ENCODE peak calls at places on chromosomes 11 and 22, in nine cellular contexts. J, N, Q, C, Z, G, K, M and O are unnamed samples.

GRCh38 chr11:93537022-93537421 is 6.2 kb downstream of the SMCO4 start:
- DNase-seq in K (no peak), G (no peak), C (no peak), Q (no peak), M (no peak), Z (no peak), J (no peak), N (no peak), O (peak; percentile 52)

GRCh38 chr11:3191586-3192324 is 26.6 kb upstream of the OSBPL5 start:
- DNase-seq in M (no peak), J (no peak), C (no peak), Q (no peak), K (no peak), Z (no peak), N (peak; percentile 39), G (no peak), O (peak; percentile 15)

GRCh38 chr11:32438883-32439487 is 3.6 kb upstream of the WT1 start:
- DNase-seq in Q (no peak), G (no peak), C (no peak), M (peak; percentile 58), Z (no peak), N (no peak), K (no peak), J (no peak), O (peak; percentile 74)

GRCh38 chr11:57248780-57249383 is 11.8 kb upstream of the APLNR start:
- DNase-seq in J (peak; percentile 51), Q (no peak), N (no peak), G (peak; percentile 27), Z (no peak), M (peak; percentile 83), C (peak; percentile 68), K (no peak), O (peak; percentile 81)

GRCh38 chr11:33696931-33697638 is 3.5 kb downstream of the C11orf91 start:
- DNase-seq in Z (no peak), Q (no peak), N (no peak), C (no peak), J (no peak), G (no peak), M (no peak), K (no peak), O (no peak)

GRCh38 chr11:12160231-12160630 is 49.8 kb downstream of the MICAL2 start:
- DNase-seq in C (no peak), N (no peak), Z (no peak), Q (no peak), J (no peak), M (no peak), G (no peak), K (no peak), O (no peak)

GRCh38 chr11:13290221-13290980 is 12.8 kb downstream of the BMAL1 start:
- DNase-seq in J (no peak), M (no peak), G (no peak), Z (no peak), N (no peak), K (no peak), C (no peak), Q (no peak), O (no peak)

GRCh38 chr11:99281331-99281730 is 260.6 kb downstream of the CNTN5 start:
- DNase-seq in Q (no peak), G (no peak), Z (no peak), C (no peak), N (no peak), K (no peak), M (no peak), J (no peak), O (no peak)

GRCh38 chr11:3157381-3158130 is 7.6 kb downstream of the OSBPL5 start:
- DNase-seq in G (no peak), N (peak; percentile 76), C (no peak), J (peak; percentile 49), K (no peak), Q (no peak), Z (no peak), M (no peak), O (peak; percentile 40)

GRCh38 chr11:37952035-37952434 is 1354.0 kb upstream of the RAG2 start:
- DNase-seq in N (no peak), Q (no peak), G (no peak), K (no peak), J (no peak), M (peak; percentile 15), Z (no peak), C (no peak), O (no peak)

GRCh38 chr11:125123947-125124633 is 12.7 kb upstream of the TMEM218 start:
- DNase-seq in J (peak; percentile 74), C (peak; percentile 60), M (peak; percentile 66), G (peak; percentile 86), Z (peak; percentile 16), Q (no peak), K (no peak), N (no peak), O (peak; percentile 70)

GRCh38 chr11:20327377-20327776 is 36.1 kb upstream of the HTATIP2 start:
- DNase-seq in C (no peak), N (no peak), Q (no peak), K (no peak), G (no peak), M (no peak), Z (no peak), J (no peak), O (no peak)

GRCh38 chr11:23520226-23520960 is 660.1 kb upstream of the CCDC179 start:
- DNase-seq in J (no peak), Z (no peak), Q (no peak), C (no peak), K (no peak), G (no peak), M (no peak), N (peak; percentile 40), O (no peak)

GRCh38 chr11:120527111-120527748 is 15.7 kb downstream of the GRIK4 start:
- DNase-seq in J (no peak), Q (no peak), M (peak; percentile 53), N (peak; percentile 75), Z (no peak), K (no peak), C (peak; percentile 53), G (no peak), O (peak; percentile 91)

GRCh38 chr11:442611-443081 is 835 bp upstream of the ANO9 start:
- DNase-seq in K (no peak), G (no peak), J (peak; percentile 43), M (no peak), Z (no peak), N (peak; percentile 73), C (no peak), Q (no peak), O (no peak)

GRCh38 chr11:24872912-24873311 is 376.1 kb downstream of the LUZP2 start:
- DNase-seq in G (no peak), Q (no peak), J (no peak), K (no peak), M (peak; percentile 1), C (no peak), Z (no peak), N (no peak), O (no peak)

GRCh38 chr11:73203322-73203721 is 14.8 kb upstream of the P2RY2 start:
- DNase-seq in Z (no peak), C (no peak), Q (no peak), K (no peak), J (no peak), G (no peak), M (no peak), N (no peak), O (no peak)

GRCh38 chr11:127340438-127340837 is 339.9 kb upstream of the KIRREL3 start:
- DNase-seq in Z (no peak), M (no peak), C (no peak), J (no peak), Q (no peak), K (no peak), G (no peak), N (no peak), O (no peak)

GRCh38 chr22:23754980-23755636 is 883 bp upstream of the VPREB3 start:
- DNase-seq in C (no peak), M (peak; percentile 41), J (no peak), Q (no peak), N (no peak), Z (no peak), K (no peak), G (no peak), O (no peak)

GRCh38 chr11:98561216-98561615 is 459.5 kb upstream of the CNTN5 start:
- DNase-seq in Q (no peak), K (no peak), Z (no peak), N (no peak), M (no peak), J (no peak), C (no peak), G (no peak), O (no peak)

GRCh38 chr22:25672685-25673084 is 69.3 kb upstream of the MYO18B start:
- DNase-seq in K (no peak), Q (no peak), M (peak; percentile 15), C (peak; percentile 73), G (no peak), J (no peak), Z (no peak), N (no peak), O (no peak)

GRCh38 chr11:75469785-75470405 is 36.9 kb upstream of the KLHL35 start:
- DNase-seq in Q (no peak), N (no peak), J (no peak), K (no peak), Z (no peak), C (no peak), M (no peak), G (no peak), O (no peak)

GRCh38 chr11:66915866-66916265 is 42.3 kb downstream of the PC start:
- DNase-seq in G (no peak), M (no peak), Z (no peak), Q (no peak), K (no peak), N (no peak), J (no peak), C (no peak), O (no peak)
- H3K36me3 ChIP-seq in G (no peaks in the 10 kb centered on the region), M (no peaks in the 10 kb centered on the region), Z (no peaks in the 10 kb centered on the region), Q (no peaks in the 10 kb centered on the region), K (peaks cover 2% of the 10 kb centered on the region), N (no peaks in the 10 kb centered on the region), J (no peaks in the 10 kb centered on the region), C (no peaks in the 10 kb centered on the region), O (no peaks in the 10 kb centered on the region)

GRCh38 chr11:58530236-58530635 is 22.3 kb upstream of the OR5B21 start:
- DNase-seq in J (no peak), M (no peak), G (no peak), Q (no peak), K (no peak), Z (peak; percentile 64), N (no peak), C (no peak), O (no peak)
- H3K36me3 ChIP-seq in J (peaks cover 54% of the 10 kb centered on the region), M (no peaks in the 10 kb centered on the region), G (no peaks in the 10 kb centered on the region), Q (peaks cover 22% of the 10 kb centered on the region), K (peaks cover 8% of the 10 kb centered on the region), Z (peaks cover 10% of the 10 kb centered on the region), N (peaks cover 56% of the 10 kb centered on the region), C (no peaks in the 10 kb centered on the region), O (no peaks in the 10 kb centered on the region)

GRCh38 chr11:72061739-72062396 is 18.5 kb downstream of the NUMA1 start:
- DNase-seq in Q (no peak), N (no peak), Z (no peak), G (no peak), M (no peak), J (no peak), C (no peak), K (no peak), O (no peak)
- H3K36me3 ChIP-seq in Q (no peaks in the 10 kb centered on the region), N (peaks cover 29% of the 10 kb centered on the region), Z (no peaks in the 10 kb centered on the region), G (no peaks in the 10 kb centered on the region), M (no peaks in the 10 kb centered on the region), J (peaks cover 13% of the 10 kb centered on the region), C (no peaks in the 10 kb centered on the region), K (no peaks in the 10 kb centered on the region), O (no peaks in the 10 kb centered on the region)

DNA sequence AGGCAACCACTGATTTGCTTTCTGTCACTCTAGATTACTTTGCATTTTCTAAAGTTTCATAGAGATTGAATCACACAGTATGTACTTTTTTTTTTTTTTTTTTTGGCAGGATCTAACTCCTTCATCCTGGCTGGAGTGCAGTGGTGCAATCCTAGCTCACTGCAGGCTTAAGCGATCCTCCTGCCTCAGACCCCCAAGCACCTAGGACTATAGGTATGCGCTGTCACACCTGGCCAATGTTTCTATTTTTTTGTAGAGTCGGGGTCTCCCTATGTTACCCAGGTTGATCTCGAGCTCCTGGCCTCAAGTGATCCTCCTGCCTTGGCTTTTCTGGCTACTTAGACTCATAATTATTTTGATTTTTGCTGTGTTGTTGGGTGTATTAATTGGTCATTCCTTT is 294.6 kb upstream of the CTSC start:
- DNase-seq in G (no peak), J (no peak), M (peak; percentile 6), Z (no peak), N (no peak), C (no peak), Q (no peak), K (no peak), O (no peak)
- H3K36me3 ChIP-seq in G (no peaks in the 10 kb centered on the region), J (no peaks in the 10 kb centered on the region), M (no peaks in the 10 kb centered on the region), Z (no peaks in the 10 kb centered on the region), N (no peaks in the 10 kb centered on the region), C (no peaks in the 10 kb centered on the region), Q (no peaks in the 10 kb centered on the region), K (no peaks in the 10 kb centered on the region), O (no peaks in the 10 kb centered on the region)